ENCODE peak calls at places on chromosomes 4 and X, in four cellular contexts. Z is osteocyte; X is NCI-H146; E is activated T-helper 9 cell treated with anti-CD3 and anti-CD28 coated beads, Interleukin-2, amount 50 U/mL, for 16 hours. P is an unnamed sample.

GRCh38 chr4:150139297-150139696 is 61.1 kb downstream of the DCLK2 start:
- DNase-seq in Z (no peak), X (no peak), E (no peak), P (no peak)

GRCh38 chr4:155659168-155659567 is 7.5 kb upstream of the GUCY1A1 start:
- DNase-seq in Z (no peak), X (no peak), E (no peak), P (no peak)

GRCh38 chrX:134725103-134725690 is 66.9 kb upstream of the PLAC1 start:
- DNase-seq in Z (no peak), X (no peak), E (no peak), P (no peak)

GRCh38 chrX:154308108-154308946 is 12.7 kb downstream of the TKTL1 start:
- DNase-seq in Z (no peak), X (no peak), E (peak), P (peak)

GRCh38 chrX:111445485-111445884 is 33.5 kb upstream of the DCX start:
- DNase-seq in Z (no peak), X (peak), E (no peak), P (no peak)

GRCh38 chr4:103498161-103499070 is 221.4 kb downstream of the TACR3 start:
- DNase-seq in Z (no peak), X (no peak), E (no peak), P (no peak)

GRCh38 chr4:25103423-25103822 is 56.8 kb downstream of the SEPSECS start:
- DNase-seq in Z (no peak), X (no peak), E (no peak), P (no peak)

GRCh38 chr4:159049780-159050375 is 53.0 kb upstream of the RAPGEF2 start:
- DNase-seq in Z (no peak), X (peak), E (no peak), P (no peak)

GRCh38 chr4:37865450-37865849 is 25.4 kb upstream of the TBC1D1 start:
- DNase-seq in Z (no peak), X (no peak), E (no peak), P (no peak)

GRCh38 chr4:168484626-168485025 is 4.3 kb upstream of the DDX60L start:
- DNase-seq in Z (no peak), X (no peak), E (no peak), P (no peak)

GRCh38 chrX:150736478-150736877 is 43.3 kb downstream of the MTMR1 start:
- DNase-seq in Z (no peak), X (no peak), E (no peak), P (no peak)

GRCh38 chr4:7892212-7893019 is 47.2 kb downstream of the AFAP1 start:
- DNase-seq in Z (no peak), X (no peak), E (no peak), P (no peak)

GRCh38 chrX:2500681-2501151 is at the start of the genes DHRSX and ZBED1:
- DNase-seq in Z (no peak), X (no peak), E (peak), P (peak)

GRCh38 chr4:129145222-129145730 is 49.3 kb downstream of the C4orf33 start:
- DNase-seq in Z (no peak), X (no peak), E (no peak), P (no peak)

GRCh38 chrX:4588056-4588455 is 874.6 kb upstream of the PRKX start:
- DNase-seq in Z (no peak), X (peak), E (no peak), P (no peak)

GRCh38 chr4:100569196-100569595 is 51.4 kb upstream of the EMCN start:
- DNase-seq in Z (no peak), X (no peak), E (no peak), P (no peak)

GRCh38 chrX:9188117-9188516 is 154.2 kb upstream of the FAM9B start:
- DNase-seq in Z (no peak), X (no peak), E (no peak), P (no peak)

GRCh38 chr4:170391066-170391754 is 301.5 kb upstream of the AADAT start:
- DNase-seq in Z (no peak), X (no peak), E (no peak), P (no peak)

GRCh38 chr4:151169900-151170299 is 70.5 kb downstream of the RPS3A start:
- DNase-seq in Z (no peak), X (no peak), E (no peak), P (no peak)

GRCh38 chrX:45385767-45386166 is 185.1 kb upstream of the DIPK2B start:
- DNase-seq in Z (no peak), X (no peak), E (no peak), P (no peak)

GRCh38 chr4:73620115-73620792 is at the start of gene RASSF6:
- DNase-seq in Z (no peak), X (peak), E (peak), P (no peak)

GRCh38 chrX:22272613-22273012 is at the start of gene CBLL2:
- DNase-seq in Z (no peak), X (no peak), E (no peak), P (no peak)

GRCh38 chr4:113978561-113979156 is 788 bp downstream of the ARSJ start:
- DNase-seq in Z (no peak), X (no peak), E (no peak), P (no peak)

GRCh38 chrX:97909245-97909644 is 1025.5 kb downstream of the RPA4 start:
- DNase-seq in Z (no peak), X (no peak), E (no peak), P (no peak)

GRCh38 chr4:107850438-107850837 is 25.7 kb downstream of the SGMS2 start:
- DNase-seq in Z (no peak), X (no peak), E (no peak), P (no peak)

GRCh38 chrX:85084770-85085393 is 81.2 kb downstream of the APOOL start:
- DNase-seq in Z (no peak), X (no peak), E (no peak), P (no peak)